ENCODE peak calls at places on chromosome 22, in five cellular contexts. F, M, N, G and D are unnamed samples.

GRCh38 chr22:38437416-38437815 is 17.6 kb downstream of the KCNJ4 start:
- DNase-seq in F (no peak), M (no peak), N (no peak), G (no peak), D (no peak)

GRCh38 chr22:37824674-37825641 is 1.8 kb downstream of the GALR3 start:
- DNase-seq in F (no peak), M (no peak), N (no peak), G (no peak), D (peak; percentile 91)

GRCh38 chr22:45554040-45554406 is 51.3 kb downstream of the FBLN1 start:
- DNase-seq in F (no peak), M (no peak), N (no peak), G (no peak), D (no peak)

GRCh38 chr22:44996120-44996519 is 13.7 kb downstream of the PHF21B start:
- DNase-seq in F (no peak), M (no peak), N (no peak), G (no peak), D (peak; percentile 75)

GRCh38 chr22:23200896-23201295 is 20.6 kb downstream of the BCR start:
- DNase-seq in F (no peak), M (no peak), N (no peak), G (no peak), D (no peak)

GRCh38 chr22:38208549-38209097 is 6.8 kb downstream of the MAFF start:
- DNase-seq in F (no peak), M (no peak), N (no peak), G (no peak), D (peak; percentile 79)

GRCh38 chr22:35540600-35541253 is at the start of gene RASD2:
- DNase-seq in F (peak; percentile 59), M (no peak), N (peak; percentile 31), G (peak; percentile 28), D (peak; percentile 87)

GRCh38 chr22:21029486-21030025 is 2.8 kb downstream of the SLC7A4 start:
- DNase-seq in F (no peak), M (no peak), N (no peak), G (no peak), D (peak; percentile 37)

GRCh38 chr22:49712195-49712791 is 115.4 kb downstream of the BRD1 start:
- DNase-seq in F (no peak), M (no peak), N (no peak), G (no peak), D (peak; percentile 77)

GRCh38 chr22:30947163-30947820 is 21.3 kb downstream of the MORC2 start:
- DNase-seq in F (no peak), M (no peak), N (no peak), G (no peak), D (no peak)

GRCh38 chr22:39457546-39458442 is 982 bp downstream of the MGAT3 start:
- DNase-seq in F (no peak), M (no peak), N (no peak), G (no peak), D (no peak)